ENCODE peak calls at places on chromosomes 11 and 22, in five cellular contexts. H is cardiac muscle cell, I is heart left ventricle, D is GM10248, K is right atrium auricular region. Y is an unnamed sample.

GRCh38 chr22:50625568-50626313 is 2.2 kb downstream of the ARSA start:
- DNase-seq in H (no peak), I (no peak), D (no peak), K (no peak), Y (no peak)

GRCh38 chr11:126035718-126036117 is 26.9 kb downstream of the CDON start:
- DNase-seq in I (no peak), D (no peak), K (no peak), H (no peak), Y (no peak)

GRCh38 chr11:7154881-7155344 is 66.1 kb downstream of the RBMXL2 start:
- DNase-seq in I (no peak), H (no peak), K (no peak), D (no peak), Y (no peak)

GRCh38 chr22:36478966-36479365 is 2.5 kb downstream of the TXN2 start:
- DNase-seq in H (peak; percentile 21), K (no peak), I (no peak), D (no peak), Y (no peak)

GRCh38 chr22:35648066-35649025 is at the start of gene APOL6:
- DNase-seq in I (no peak), H (peak; percentile 86), D (peak; percentile 59), K (no peak), Y (peak; percentile 76)

GRCh38 chr11:117618956-117619355 is 178.1 kb downstream of the DSCAML1 start:
- DNase-seq in H (peak; percentile 2), I (no peak), K (no peak), D (no peak), Y (no peak)

GRCh38 chr22:17972385-17973181 is 51.8 kb downstream of the MICAL3 start:
- DNase-seq in H (peak; percentile 92), D (no peak), I (no peak), K (no peak), Y (no peak)

GRCh38 chr11:107612445-107612844 is 21.5 kb downstream of the ELMOD1 start:
- DNase-seq in I (no peak), K (no peak), H (no peak), D (no peak), Y (no peak)

GRCh38 chr11:72228844-72229231 is 4.3 kb downstream of the INPPL1 start:
- DNase-seq in D (peak; percentile 6), I (no peak), H (no peak), K (no peak), Y (no peak)

GRCh38 chr11:7903940-7904339 is 27.1 kb downstream of the OR10A6 start:
- DNase-seq in K (no peak), I (no peak), H (no peak), D (no peak), Y (no peak)

GRCh38 chr22:32355760-32356159 is 1.9 kb upstream of the RFPL3 start:
- DNase-seq in I (no peak), D (no peak), H (no peak), K (no peak), Y (peak; percentile 8)

GRCh38 chr11:73420136-73420535 is 43.9 kb downstream of the RELT start:
- DNase-seq in I (no peak), H (no peak), D (no peak), K (no peak), Y (no peak)

GRCh38 chr11:1200611-1201191 is 22.2 kb upstream of the MUC5B start:
- DNase-seq in H (no peak), D (no peak), K (no peak), I (no peak), Y (no peak)

GRCh38 chr22:23856721-23857605 is 712 bp upstream of the SLC2A11 start:
- DNase-seq in H (peak; percentile 50), I (peak; percentile 56), K (no peak), D (peak; percentile 71), Y (peak; percentile 40)

GRCh38 chr11:16859651-16860050 is 121.2 kb downstream of the C11orf58 start:
- DNase-seq in D (no peak), K (no peak), H (no peak), I (no peak), Y (no peak)

GRCh38 chr11:95297680-95298452 is 66.9 kb upstream of the SESN3 start:
- DNase-seq in H (no peak), I (no peak), K (no peak), D (no peak), Y (no peak)

GRCh38 chr11:17439316-17439782 is 37.3 kb downstream of the ABCC8 start:
- DNase-seq in I (no peak), K (no peak), D (no peak), H (no peak), Y (peak; percentile 7)

GRCh38 chr11:70614034-70614681 is 215.8 kb downstream of the CTTN start:
- DNase-seq in K (no peak), I (no peak), H (no peak), D (no peak), Y (no peak)

GRCh38 chr22:48927591-48927990 is 900.1 kb downstream of the BRD1 start:
- DNase-seq in D (no peak), I (no peak), H (no peak), K (peak; percentile 0), Y (no peak)

GRCh38 chr11:58502004-58502403 is 5.9 kb downstream of the OR5B21 start:
- DNase-seq in D (no peak), H (no peak), K (no peak), I (no peak), Y (no peak)

GRCh38 chr11:100761806-100762205 is 74.7 kb downstream of the ARHGAP42 start:
- DNase-seq in D (no peak), H (no peak), K (no peak), I (no peak), Y (no peak)

GRCh38 chr11:47132981-47133380 is 43.7 kb downstream of the ARFGAP2 start:
- DNase-seq in K (no peak), I (no peak), D (no peak), H (no peak), Y (no peak)

GRCh38 chr11:26150046-26150445 is 181.9 kb upstream of the ANO3 start:
- DNase-seq in I (no peak), H (no peak), K (no peak), D (no peak), Y (no peak)

GRCh38 chr22:43923191-43923590 is 414 bp upstream of the PNPLA3 start:
- DNase-seq in K (no peak), H (peak; percentile 16), D (peak; percentile 50), I (no peak), Y (peak; percentile 27)

GRCh38 chr11:88327462-88328143 is 9.9 kb downstream of the CTSC start:
- DNase-seq in D (no peak), H (no peak), I (no peak), K (no peak), Y (no peak)

GRCh38 chr11:129968611-129969419 is 33.8 kb downstream of the PRDM10 start:
- DNase-seq in D (no peak), H (no peak), K (no peak), I (no peak), Y (no peak)

GRCh38 chr11:69958308-69958707 is 119.8 kb upstream of the ANO1 start:
- DNase-seq in D (no peak), K (no peak), I (no peak), H (peak; percentile 67), Y (no peak)

GRCh38 chr22:44991218-44991617 is 18.6 kb downstream of the PHF21B start:
- DNase-seq in I (no peak), H (no peak), D (no peak), K (no peak), Y (no peak)
- TF ChIP-seq CTCF in I (no peak), H (no peak), D (no peak), K (no peak), Y (no peak)

GRCh38 chr11:67347964-67348749 is 5.2 kb downstream of the POLD4 start:
- DNase-seq in D (no peak), K (no peak), I (no peak), H (peak; percentile 43), Y (no peak)

GRCh38 chr11:67349457-67349856 is 3.9 kb downstream of the POLD4 start:
- DNase-seq in D (no peak), K (no peak), H (peak; percentile 40), I (no peak), Y (no peak)

GRCh38 chr11:67351275-67352005 is 1.9 kb downstream of the POLD4 start:
- DNase-seq in H (peak; percentile 86), K (no peak), D (peak; percentile 78), I (no peak), Y (peak; percentile 71)

GRCh38 chr11:67349036-67349435 is 4.3 kb downstream of the POLD4 start:
- DNase-seq in K (no peak), H (no peak), I (no peak), D (no peak), Y (no peak)

GRCh38 chr11:67349927-67350465 is 3.4 kb downstream of the POLD4 start:
- DNase-seq in D (no peak), H (no peak), K (no peak), I (no peak), Y (no peak)
- TF ChIP-seq CTCF in D (no peak), H (no peak), K (no peak), I (no peak), Y (no peak)

DNA sequence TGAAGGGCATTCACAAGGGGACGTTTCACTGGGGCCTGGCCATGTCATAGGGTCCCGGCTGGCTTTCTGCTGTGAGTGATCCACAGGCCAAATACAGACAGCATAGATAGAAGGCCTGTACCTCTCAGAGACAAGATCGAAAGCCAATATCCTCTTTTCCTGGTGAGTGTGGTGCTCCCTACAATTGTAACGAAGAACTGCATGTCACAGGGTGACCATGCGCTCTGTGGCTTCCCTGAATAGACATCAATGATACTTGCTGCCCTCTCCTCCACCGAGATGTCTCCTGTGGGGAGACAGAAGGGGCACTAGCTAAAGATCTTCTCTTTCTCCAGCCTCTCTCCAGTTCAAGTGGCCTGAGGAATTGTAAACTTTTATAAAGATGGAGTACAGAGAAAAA is 226.1 kb upstream of the POU2AF2 start:
- DNase-seq in I (no peak), H (no peak), K (no peak), D (no peak), Y (no peak)
- TF ChIP-seq CTCF in I (no peak), H (no peak), K (no peak), D (no peak), Y (no peak)

GRCh38 chr11:64337538-64338249 is 2.3 kb upstream of the CCDC88B start:
- DNase-seq in D (no peak), I (no peak), K (no peak), H (no peak), Y (no peak)
- TF ChIP-seq CTCF in D (no peak), I (no peak), K (no peak), H (no peak), Y (no peak)

Y was measured in activated CD8-positive, alpha-beta T cell treated with anti-CD3 and anti-CD28 coated beads for 36 hours.